ENCODE peak calls at places on chromosomes 13 and 19, in ten cellular contexts. K is esophagus squamous epithelium, P is neural crest cell, G is HEK293T, V is Caco-2, Y is HL-60, R is fibroblast of the conjunctiva, T is cardiac septum, J is cardiac muscle cell, M is iPS-NIHi11. O is an unnamed sample.

GRCh38 chr13:24148414-24149305 is 11.9 kb upstream of the SPATA13 start:
- DNase-seq in J (no peak), K (no peak), P (no peak), T (no peak), M (peak), Y (no peak), R (peak), V (peak), G (no peak), O (peak)

GRCh38 chr13:50677687-50678463 is 165.6 kb downstream of the DLEU7 start:
- DNase-seq in G (no peak), R (no peak), M (no peak), V (no peak), K (no peak), J (no peak), T (no peak), P (no peak), Y (no peak), O (no peak)

GRCh38 chr19:47540748-47541147 is 25.9 kb upstream of the NAPA start:
- DNase-seq in R (peak), T (no peak), V (no peak), M (peak), P (no peak), K (no peak), J (peak), G (peak), Y (no peak), O (no peak)

GRCh38 chr19:13978306-13978705 is 26.0 kb downstream of the DCAF15 start:
- DNase-seq in K (no peak), Y (no peak), T (peak), G (no peak), V (peak), P (peak), M (peak), J (peak), R (no peak), O (no peak)

GRCh38 chr19:42422576-42423461 is 4.4 kb downstream of the LIPE start:
- DNase-seq in K (no peak), T (peak), V (peak), P (peak), Y (no peak), G (no peak), J (peak), R (no peak), M (peak), O (no peak)

GRCh38 chr13:66896933-66897332 is 333.2 kb downstream of the PCDH9 start:
- DNase-seq in Y (no peak), P (no peak), J (no peak), R (no peak), K (no peak), M (no peak), V (no peak), T (no peak), G (no peak), O (no peak)

GRCh38 chr19:35095667-35096368 is 19.8 kb upstream of the FXYD3 start:
- DNase-seq in J (no peak), V (no peak), R (no peak), M (no peak), P (no peak), G (no peak), K (no peak), Y (no peak), T (no peak), O (no peak)

GRCh38 chr13:49622174-49622946 is 5.9 kb upstream of the ARL11 start:
- DNase-seq in Y (no peak), T (no peak), G (no peak), M (no peak), K (no peak), J (peak), R (no peak), V (no peak), P (no peak), O (no peak)

GRCh38 chr19:11164879-11165406 is 9.4 kb upstream of the SPC24 start:
- DNase-seq in K (no peak), P (no peak), Y (no peak), R (peak), V (no peak), T (peak), G (no peak), J (no peak), M (no peak), O (peak)

GRCh38 chr13:49935171-49936084 is 712 bp downstream of the SPRYD7 start:
- DNase-seq in K (peak), M (peak), R (peak), P (no peak), J (no peak), V (peak), G (peak), T (peak), Y (no peak), O (no peak)

GRCh38 chr13:34772206-34772605 is 169.9 kb upstream of the NBEA start:
- DNase-seq in V (no peak), M (no peak), K (no peak), P (no peak), R (no peak), J (no peak), G (no peak), T (no peak), Y (no peak), O (no peak)

GRCh38 chr13:47853236-47853635 is 147.8 kb downstream of the SUCLA2 start:
- DNase-seq in M (no peak), K (no peak), P (no peak), Y (no peak), T (no peak), G (no peak), J (no peak), V (no peak), R (no peak), O (no peak)

GRCh38 chr19:32068805-32069204 is 276.6 kb upstream of the ZNF507 start:
- DNase-seq in P (no peak), V (no peak), Y (no peak), T (no peak), R (no peak), J (no peak), G (no peak), K (no peak), M (no peak), O (no peak)

GRCh38 chr19:49427855-49428546 is 2.8 kb downstream of the GFY start:
- DNase-seq in T (no peak), J (no peak), Y (no peak), K (no peak), G (no peak), P (no peak), V (no peak), M (peak), R (no peak), O (no peak)

GRCh38 chr13:50793026-50793425 is 50.5 kb downstream of the DLEU7 start:
- DNase-seq in K (no peak), G (no peak), P (no peak), J (no peak), Y (no peak), V (no peak), M (no peak), R (no peak), T (no peak), O (no peak)

GRCh38 chr19:46730187-46730586 is 13.3 kb upstream of the PRKD2 start:
- DNase-seq in G (no peak), T (no peak), J (no peak), P (no peak), V (no peak), M (no peak), K (no peak), R (no peak), Y (no peak), O (no peak)

GRCh38 chr19:5880604-5881078 is 10.3 kb upstream of the FUT5 start:
- DNase-seq in K (no peak), J (peak), V (peak), G (no peak), R (no peak), Y (no peak), P (no peak), T (peak), M (peak), O (no peak)

GRCh38 chr13:98731925-98732324 is 20.5 kb downstream of the SLC15A1 start:
- DNase-seq in P (no peak), M (no peak), R (no peak), K (no peak), J (no peak), V (no peak), T (no peak), G (no peak), Y (no peak), O (no peak)

GRCh38 chr13:74040200-74040599 is 94.0 kb downstream of the KLF12 start:
- DNase-seq in R (peak), V (peak), G (peak), T (no peak), Y (no peak), M (peak), P (peak), J (peak), K (no peak), O (no peak)

GRCh38 chr19:44374789-44375188 is 18.3 kb upstream of the ZNF112 start:
- DNase-seq in Y (no peak), K (no peak), M (no peak), G (no peak), V (no peak), P (no peak), T (no peak), R (no peak), J (no peak), O (no peak)

GRCh38 chr19:17794731-17795494 is at the start of gene B3GNT3:
- DNase-seq in T (no peak), Y (peak), R (no peak), M (peak), P (no peak), K (no peak), V (peak), G (peak), J (peak), O (no peak)

O was measured in GOT3.